ENCODE peak calls at places on chromosomes 6 and 20, in eight cellular contexts. U is activated gamma-delta T cell treated with anti-CD3 and anti-CD28 coated beads, Interleukin-2, amount 50 U/mL, for 16 hours; H is endodermal cell; M is RWPE1; V is bronchial epithelial cell; B is left cardiac atrium; J is heart left ventricle; T is fibroblast of the aortic adventitia. P is an unnamed sample.

GRCh38 chr6:140427842-140428241 is 1053.4 kb upstream of the CITED2 start:
- DNase-seq in U (no peak), H (peak), M (no peak), V (no peak), B (no peak), J (no peak), T (no peak), P (no peak)

GRCh38 chr6:29617782-29618557 is 15.0 kb downstream of the GABBR1 start:
- DNase-seq in U (no peak), H (peak), M (no peak), V (no peak), B (no peak), J (no peak), T (no peak), P (no peak)

GRCh38 chr20:63854069-63854765 is 7.1 kb upstream of the ABHD16B start:
- DNase-seq in U (no peak), H (peak), M (no peak), V (no peak), B (no peak), J (peak), T (no peak), P (no peak)

GRCh38 chr20:62358171-62358719 is 8.9 kb downstream of the LAMA5 start:
- DNase-seq in U (no peak), H (no peak), M (no peak), V (no peak), B (peak), J (peak), T (no peak), P (peak)

GRCh38 chr6:136846046-136846445 is 23.7 kb downstream of the PEX7 start:
- DNase-seq in U (no peak), H (peak), M (peak), V (peak), B (no peak), J (no peak), T (peak), P (no peak)

GRCh38 chr20:63032026-63032800 is 25.4 kb upstream of the BHLHE23 start:
- DNase-seq in U (no peak), H (no peak), M (no peak), V (no peak), B (no peak), J (peak), T (no peak), P (peak)

GRCh38 chr6:91130126-91130525 is 543.3 kb upstream of the MAP3K7 start:
- DNase-seq in U (no peak), H (no peak), M (no peak), V (no peak), B (no peak), J (no peak), T (no peak), P (no peak)

GRCh38 chr6:23350752-23351453 is 775.1 kb upstream of the NRSN1 start:
- DNase-seq in U (no peak), H (no peak), M (no peak), V (peak), B (no peak), J (no peak), T (no peak), P (no peak)

GRCh38 chr6:125859691-125860210 is 69.0 kb downstream of the NCOA7 start:
- DNase-seq in U (no peak), H (no peak), M (no peak), V (peak), B (no peak), J (no peak), T (peak), P (no peak)